ENCODE peak calls at places on chromosomes 6 and 20, in six cellular contexts. One of them, this sample, is unnamed.

GRCh38 chr6:30158475-30159025 is 2.5 kb downstream of the TRIM10 start:
- DNase-seq in HCEC 1CT: no peak
- DNase-seq in BJ: no peak
- DNase-seq in Right ventricle myocardium inferior: no peak
- DNase-seq in CD8-positive, alpha-beta memory T cell: no peak
- DNase-seq in upper lobe of right lung: no peak
- DNase-seq in this sample: no peak

GRCh38 chr6:137025786-137026730 is 18.7 kb downstream of the IL20RA start:
- DNase-seq in BJ: no peak
- DNase-seq in CD8-positive, alpha-beta memory T cell: no peak
- DNase-seq in HCEC 1CT: no peak
- DNase-seq in upper lobe of right lung: no peak
- DNase-seq in Right ventricle myocardium inferior: no peak
- DNase-seq in this sample: no peak

GRCh38 chr6:90098025-90098474 is 198.6 kb downstream of the BACH2 start:
- DNase-seq in upper lobe of right lung: no peak
- DNase-seq in CD8-positive, alpha-beta memory T cell: peak
- DNase-seq in Right ventricle myocardium inferior: no peak
- DNase-seq in BJ: peak
- DNase-seq in HCEC 1CT: peak
- DNase-seq in this sample: no peak

GRCh38 chr20:60465439-60465838 is 507.2 kb downstream of the CDH26 start:
- DNase-seq in Right ventricle myocardium inferior: no peak
- DNase-seq in CD8-positive, alpha-beta memory T cell: no peak
- DNase-seq in BJ: no peak
- DNase-seq in upper lobe of right lung: no peak
- DNase-seq in HCEC 1CT: no peak
- DNase-seq in this sample: no peak

GRCh38 chr6:28866342-28867077 is 57.3 kb downstream of the TRIM27 start:
- DNase-seq in BJ: no peak
- DNase-seq in CD8-positive, alpha-beta memory T cell: peak
- DNase-seq in Right ventricle myocardium inferior: peak
- DNase-seq in HCEC 1CT: no peak
- DNase-seq in upper lobe of right lung: peak
- DNase-seq in this sample: peak

GRCh38 chr6:80605165-80605989 is 498.9 kb downstream of the BCKDHB start:
- DNase-seq in CD8-positive, alpha-beta memory T cell: peak
- DNase-seq in BJ: no peak
- DNase-seq in HCEC 1CT: peak
- DNase-seq in Right ventricle myocardium inferior: no peak
- DNase-seq in upper lobe of right lung: no peak
- DNase-seq in this sample: no peak

GRCh38 chr6:26126394-26127221 is 39.4 kb downstream of the HFE start:
- DNase-seq in BJ: no peak
- DNase-seq in Right ventricle myocardium inferior: no peak
- DNase-seq in HCEC 1CT: peak
- DNase-seq in upper lobe of right lung: no peak
- DNase-seq in CD8-positive, alpha-beta memory T cell: no peak
- DNase-seq in this sample: no peak

GRCh38 chr6:84866715-84867114 is 102.3 kb upstream of the TBX18 start:
- DNase-seq in Right ventricle myocardium inferior: no peak
- DNase-seq in CD8-positive, alpha-beta memory T cell: no peak
- DNase-seq in HCEC 1CT: peak
- DNase-seq in BJ: no peak
- DNase-seq in upper lobe of right lung: no peak
- DNase-seq in this sample: no peak

GRCh38 chr6:473759-474453 is 82.4 kb downstream of the IRF4 start:
- DNase-seq in BJ: no peak
- DNase-seq in HCEC 1CT: no peak
- DNase-seq in CD8-positive, alpha-beta memory T cell: no peak
- DNase-seq in Right ventricle myocardium inferior: peak
- DNase-seq in upper lobe of right lung: no peak
- DNase-seq in this sample: no peak

GRCh38 chr6:43736844-43737243 is 33.2 kb upstream of the VEGFA start:
- DNase-seq in Right ventricle myocardium inferior: no peak
- DNase-seq in HCEC 1CT: no peak
- DNase-seq in BJ: no peak
- DNase-seq in CD8-positive, alpha-beta memory T cell: no peak
- DNase-seq in upper lobe of right lung: peak
- DNase-seq in this sample: no peak

GRCh38 chr6:158793432-158793831 is 25.7 kb downstream of the EZR start:
- DNase-seq in CD8-positive, alpha-beta memory T cell: no peak
- DNase-seq in HCEC 1CT: peak
- DNase-seq in BJ: no peak
- DNase-seq in upper lobe of right lung: no peak
- DNase-seq in Right ventricle myocardium inferior: no peak
- DNase-seq in this sample: no peak

GRCh38 chr6:78867370-78868040 is at the start of gene IRAK1BP1:
- DNase-seq in Right ventricle myocardium inferior: peak
- DNase-seq in HCEC 1CT: peak
- DNase-seq in upper lobe of right lung: peak
- DNase-seq in BJ: peak
- DNase-seq in CD8-positive, alpha-beta memory T cell: peak
- DNase-seq in this sample: peak

GRCh38 chr20:60202046-60202445 is 243.8 kb downstream of the CDH26 start:
- DNase-seq in HCEC 1CT: no peak
- DNase-seq in BJ: no peak
- DNase-seq in upper lobe of right lung: no peak
- DNase-seq in Right ventricle myocardium inferior: no peak
- DNase-seq in CD8-positive, alpha-beta memory T cell: no peak
- DNase-seq in this sample: no peak

GRCh38 chr6:108983151-108983550 is 111.5 kb downstream of the SESN1 start:
- DNase-seq in CD8-positive, alpha-beta memory T cell: no peak
- DNase-seq in BJ: no peak
- DNase-seq in Right ventricle myocardium inferior: no peak
- DNase-seq in HCEC 1CT: no peak
- DNase-seq in upper lobe of right lung: no peak
- DNase-seq in this sample: no peak

GRCh38 chr20:25465398-25465797 is 57.9 kb downstream of the GINS1 start:
- DNase-seq in upper lobe of right lung: no peak
- DNase-seq in CD8-positive, alpha-beta memory T cell: no peak
- DNase-seq in Right ventricle myocardium inferior: no peak
- DNase-seq in HCEC 1CT: no peak
- DNase-seq in BJ: no peak
- DNase-seq in this sample: no peak

GRCh38 chr6:136823128-136823660 is 802 bp downstream of the PEX7 start:
- DNase-seq in CD8-positive, alpha-beta memory T cell: peak
- DNase-seq in BJ: no peak
- DNase-seq in upper lobe of right lung: no peak
- DNase-seq in Right ventricle myocardium inferior: peak
- DNase-seq in HCEC 1CT: no peak
- DNase-seq in this sample: no peak

GRCh38 chr6:23547851-23548250 is 578.2 kb upstream of the NRSN1 start:
- DNase-seq in HCEC 1CT: no peak
- DNase-seq in CD8-positive, alpha-beta memory T cell: no peak
- DNase-seq in BJ: no peak
- DNase-seq in upper lobe of right lung: no peak
- DNase-seq in Right ventricle myocardium inferior: no peak
- DNase-seq in this sample: no peak

GRCh38 chr6:32484614-32484998 is 44.9 kb downstream of the HLA-DRA start:
- DNase-seq in HCEC 1CT: no peak
- DNase-seq in Right ventricle myocardium inferior: peak
- DNase-seq in upper lobe of right lung: no peak
- DNase-seq in CD8-positive, alpha-beta memory T cell: no peak
- DNase-seq in BJ: no peak
- DNase-seq in this sample: no peak

GRCh38 chr20:63382551-63383300 is 21.6 kb upstream of the CHRNA4 start:
- DNase-seq in HCEC 1CT: no peak
- DNase-seq in CD8-positive, alpha-beta memory T cell: no peak
- DNase-seq in upper lobe of right lung: no peak
- DNase-seq in BJ: no peak
- DNase-seq in Right ventricle myocardium inferior: no peak
- DNase-seq in this sample: no peak

GRCh38 chr6:24394777-24395437 is 7.8 kb upstream of the MRS2 start:
- DNase-seq in HCEC 1CT: peak
- DNase-seq in upper lobe of right lung: no peak
- DNase-seq in Right ventricle myocardium inferior: no peak
- DNase-seq in CD8-positive, alpha-beta memory T cell: no peak
- DNase-seq in BJ: peak
- DNase-seq in this sample: no peak

GRCh38 chr6:142132625-142133024 is at the start of gene GJE1:
- DNase-seq in Right ventricle myocardium inferior: no peak
- DNase-seq in HCEC 1CT: no peak
- DNase-seq in upper lobe of right lung: no peak
- DNase-seq in CD8-positive, alpha-beta memory T cell: no peak
- DNase-seq in BJ: no peak
- DNase-seq in this sample: no peak

GRCh38 chr6:104656235-104656634 is 203.5 kb downstream of the HACE1 start:
- DNase-seq in CD8-positive, alpha-beta memory T cell: no peak
- DNase-seq in Right ventricle myocardium inferior: no peak
- DNase-seq in BJ: no peak
- DNase-seq in HCEC 1CT: no peak
- DNase-seq in upper lobe of right lung: no peak
- DNase-seq in this sample: no peak

GRCh38 chr20:14446446-14446845 is 109.0 kb upstream of the FLRT3 start:
- DNase-seq in BJ: no peak
- DNase-seq in CD8-positive, alpha-beta memory T cell: no peak
- DNase-seq in Right ventricle myocardium inferior: no peak
- DNase-seq in upper lobe of right lung: no peak
- DNase-seq in HCEC 1CT: no peak
- DNase-seq in this sample: no peak

This sample was measured in caudate nucleus.